ENCODE peak calls at places on chromosome 15, in eight cellular contexts. One of them, this sample, is unnamed.

GRCh38 chr15:66964791-66965190 is 100.6 kb upstream of the SMAD3 start:
- DNase-seq in Calu3: no peak
- DNase-seq in endothelial cell: no peak
- DNase-seq in right lobe of liver: no peak
- DNase-seq in astrocyte: no peak
- DNase-seq in OCI-LY7: no peak
- DNase-seq in RWPE1: no peak
- DNase-seq in ovary: no peak
- DNase-seq in this sample: no peak

GRCh38 chr15:89492111-89492641 is 4.2 kb downstream of the RHCG start:
- DNase-seq in Calu3: peak
- DNase-seq in endothelial cell: peak
- DNase-seq in right lobe of liver: peak
- DNase-seq in astrocyte: no peak
- DNase-seq in OCI-LY7: peak
- DNase-seq in RWPE1: peak
- DNase-seq in ovary: no peak
- DNase-seq in this sample: no peak

GRCh38 chr15:48493084-48493762 is 152.3 kb downstream of the FBN1 start:
- DNase-seq in Calu3: no peak
- DNase-seq in endothelial cell: no peak
- DNase-seq in right lobe of liver: no peak
- DNase-seq in astrocyte: peak
- DNase-seq in OCI-LY7: no peak
- DNase-seq in RWPE1: peak
- DNase-seq in ovary: no peak
- DNase-seq in this sample: peak

GRCh38 chr15:63449711-63450110 is 54.7 kb upstream of the USP3 start:
- DNase-seq in Calu3: no peak
- DNase-seq in endothelial cell: no peak
- DNase-seq in right lobe of liver: peak
- DNase-seq in astrocyte: no peak
- DNase-seq in OCI-LY7: no peak
- DNase-seq in RWPE1: peak
- DNase-seq in ovary: no peak
- DNase-seq in this sample: no peak

GRCh38 chr15:63188247-63188936 is 1.0 kb upstream of the RAB8B start:
- DNase-seq in Calu3: no peak
- DNase-seq in endothelial cell: no peak
- DNase-seq in right lobe of liver: no peak
- DNase-seq in astrocyte: no peak
- DNase-seq in OCI-LY7: no peak
- DNase-seq in RWPE1: no peak
- DNase-seq in ovary: no peak
- DNase-seq in this sample: no peak

GRCh38 chr15:100781061-100781960 is 98.3 kb upstream of the ALDH1A3 start:
- DNase-seq in Calu3: no peak
- DNase-seq in endothelial cell: no peak
- DNase-seq in right lobe of liver: no peak
- DNase-seq in astrocyte: no peak
- DNase-seq in OCI-LY7: no peak
- DNase-seq in RWPE1: no peak
- DNase-seq in ovary: peak
- DNase-seq in this sample: no peak

GRCh38 chr15:73908030-73908821 is 18.0 kb upstream of the LOXL1 start:
- DNase-seq in Calu3: peak
- DNase-seq in endothelial cell: peak
- DNase-seq in right lobe of liver: peak
- DNase-seq in astrocyte: peak
- DNase-seq in OCI-LY7: peak
- DNase-seq in RWPE1: peak
- DNase-seq in ovary: peak
- DNase-seq in this sample: peak

GRCh38 chr15:65833501-65834220 is 35.6 kb upstream of the RAB11A start:
- DNase-seq in Calu3: no peak
- DNase-seq in endothelial cell: no peak
- DNase-seq in right lobe of liver: peak
- DNase-seq in astrocyte: no peak
- DNase-seq in OCI-LY7: no peak
- DNase-seq in RWPE1: no peak
- DNase-seq in ovary: no peak
- DNase-seq in this sample: no peak

GRCh38 chr15:68646156-68646555 is 67.4 kb downstream of the CORO2B start:
- DNase-seq in Calu3: no peak
- DNase-seq in endothelial cell: no peak
- DNase-seq in right lobe of liver: no peak
- DNase-seq in astrocyte: no peak
- DNase-seq in OCI-LY7: no peak
- DNase-seq in RWPE1: no peak
- DNase-seq in ovary: peak
- DNase-seq in this sample: no peak

GRCh38 chr15:69661446-69661845 is 208.8 kb downstream of the RPLP1 start:
- DNase-seq in Calu3: no peak
- DNase-seq in endothelial cell: no peak
- DNase-seq in right lobe of liver: no peak
- DNase-seq in astrocyte: no peak
- DNase-seq in OCI-LY7: no peak
- DNase-seq in RWPE1: no peak
- DNase-seq in ovary: no peak
- DNase-seq in this sample: no peak

GRCh38 chr15:67042490-67043181 is 22.8 kb upstream of the SMAD3 start:
- DNase-seq in Calu3: no peak
- DNase-seq in endothelial cell: no peak
- DNase-seq in right lobe of liver: no peak
- DNase-seq in astrocyte: peak
- DNase-seq in OCI-LY7: no peak
- DNase-seq in RWPE1: no peak
- DNase-seq in ovary: no peak
- DNase-seq in this sample: peak

GRCh38 chr15:47505712-47506542 is 211.4 kb upstream of the SEMA6D start:
- DNase-seq in Calu3: no peak
- DNase-seq in endothelial cell: no peak
- DNase-seq in right lobe of liver: no peak
- DNase-seq in astrocyte: no peak
- DNase-seq in OCI-LY7: no peak
- DNase-seq in RWPE1: no peak
- DNase-seq in ovary: no peak
- DNase-seq in this sample: peak

GRCh38 chr15:76996526-76997401 is 1.8 kb downstream of the PSTPIP1 start:
- DNase-seq in Calu3: peak
- DNase-seq in endothelial cell: no peak
- DNase-seq in right lobe of liver: peak
- DNase-seq in astrocyte: peak
- DNase-seq in OCI-LY7: no peak
- DNase-seq in RWPE1: peak
- DNase-seq in ovary: peak
- DNase-seq in this sample: no peak

GRCh38 chr15:31326729-31327673 is at the start of gene KLF13:
- DNase-seq in Calu3: no peak
- DNase-seq in endothelial cell: no peak
- DNase-seq in right lobe of liver: peak
- DNase-seq in astrocyte: no peak
- DNase-seq in OCI-LY7: no peak
- DNase-seq in RWPE1: peak
- DNase-seq in ovary: peak
- DNase-seq in this sample: peak

GRCh38 chr15:92170897-92171296 is 222.8 kb upstream of the ST8SIA2 start:
- DNase-seq in Calu3: no peak
- DNase-seq in endothelial cell: no peak
- DNase-seq in right lobe of liver: no peak
- DNase-seq in astrocyte: no peak
- DNase-seq in OCI-LY7: no peak
- DNase-seq in RWPE1: no peak
- DNase-seq in ovary: no peak
- DNase-seq in this sample: no peak

DNA sequence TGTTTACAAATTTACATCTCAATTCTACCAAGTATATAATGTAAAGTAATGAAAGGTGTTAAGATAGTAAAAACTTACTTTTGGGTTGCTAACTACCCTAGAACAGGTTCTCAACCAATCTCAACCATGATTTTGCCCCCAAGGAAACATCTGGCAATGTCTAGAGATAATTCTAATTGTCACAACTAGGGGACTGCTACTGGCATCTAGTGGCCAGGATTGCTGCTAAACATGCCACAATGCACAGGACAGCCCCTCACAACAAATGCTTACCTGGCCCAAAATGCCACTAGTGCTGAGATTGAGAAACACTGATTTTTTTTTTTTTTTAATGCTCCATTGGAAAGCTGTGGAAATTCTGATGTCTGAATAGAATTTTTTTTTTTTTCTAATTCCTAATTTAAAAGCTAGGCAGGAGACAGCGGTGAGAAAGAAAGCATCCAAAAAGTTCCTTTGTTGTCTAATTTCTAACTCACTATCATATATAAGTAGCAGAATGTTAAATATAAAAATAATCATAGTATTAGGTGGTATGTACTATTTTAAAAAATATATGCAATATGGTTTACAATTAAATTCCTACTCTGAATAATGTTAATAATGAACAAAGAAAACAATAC is 81.5 kb downstream of the TJP1 start:
- DNase-seq in Calu3: no peak
- DNase-seq in endothelial cell: no peak
- DNase-seq in right lobe of liver: no peak
- DNase-seq in astrocyte: no peak
- DNase-seq in OCI-LY7: peak
- DNase-seq in RWPE1: no peak
- DNase-seq in ovary: no peak
- DNase-seq in this sample: no peak
- TF ChIP-seq CTCF in Calu3: no peak
- TF ChIP-seq CTCF in endothelial cell: no peak
- TF ChIP-seq CTCF in right lobe of liver: peak
- TF ChIP-seq CTCF in astrocyte: no peak
- TF ChIP-seq CTCF in OCI-LY7: peak
- TF ChIP-seq CTCF in RWPE1: peak
- TF ChIP-seq CTCF in ovary: no peak
- TF ChIP-seq CTCF in this sample: peak

DNA sequence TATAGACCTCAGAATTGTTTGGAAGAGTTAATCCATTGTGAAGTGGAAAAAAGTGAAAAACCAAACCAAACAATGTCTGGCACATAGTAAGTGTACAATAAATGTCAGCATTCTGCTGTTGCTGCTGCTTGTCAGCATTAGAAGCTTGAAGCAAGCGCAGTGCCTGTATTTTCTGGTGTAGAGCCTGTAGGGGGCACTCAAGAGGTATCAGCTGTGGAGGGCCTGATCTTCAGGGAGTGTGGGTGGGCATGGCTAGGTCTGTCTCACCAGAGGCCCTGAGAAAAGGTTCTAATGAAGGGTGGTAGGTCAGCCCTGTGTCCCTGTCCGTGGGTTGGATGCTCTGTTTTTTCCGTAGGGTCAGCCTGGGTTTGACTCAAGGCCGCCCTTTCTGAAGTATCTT is 3.6 kb downstream of the ADAMTSL3 start:
- DNase-seq in Calu3: no peak
- DNase-seq in endothelial cell: no peak
- DNase-seq in right lobe of liver: no peak
- DNase-seq in astrocyte: no peak
- DNase-seq in OCI-LY7: no peak
- DNase-seq in RWPE1: no peak
- DNase-seq in ovary: no peak
- DNase-seq in this sample: no peak
- TF ChIP-seq CTCF in Calu3: peak
- TF ChIP-seq CTCF in endothelial cell: peak
- TF ChIP-seq CTCF in right lobe of liver: peak
- TF ChIP-seq CTCF in astrocyte: no peak
- TF ChIP-seq CTCF in OCI-LY7: peak
- TF ChIP-seq CTCF in RWPE1: no peak
- TF ChIP-seq CTCF in ovary: no peak
- TF ChIP-seq CTCF in this sample: no peak

DNA sequence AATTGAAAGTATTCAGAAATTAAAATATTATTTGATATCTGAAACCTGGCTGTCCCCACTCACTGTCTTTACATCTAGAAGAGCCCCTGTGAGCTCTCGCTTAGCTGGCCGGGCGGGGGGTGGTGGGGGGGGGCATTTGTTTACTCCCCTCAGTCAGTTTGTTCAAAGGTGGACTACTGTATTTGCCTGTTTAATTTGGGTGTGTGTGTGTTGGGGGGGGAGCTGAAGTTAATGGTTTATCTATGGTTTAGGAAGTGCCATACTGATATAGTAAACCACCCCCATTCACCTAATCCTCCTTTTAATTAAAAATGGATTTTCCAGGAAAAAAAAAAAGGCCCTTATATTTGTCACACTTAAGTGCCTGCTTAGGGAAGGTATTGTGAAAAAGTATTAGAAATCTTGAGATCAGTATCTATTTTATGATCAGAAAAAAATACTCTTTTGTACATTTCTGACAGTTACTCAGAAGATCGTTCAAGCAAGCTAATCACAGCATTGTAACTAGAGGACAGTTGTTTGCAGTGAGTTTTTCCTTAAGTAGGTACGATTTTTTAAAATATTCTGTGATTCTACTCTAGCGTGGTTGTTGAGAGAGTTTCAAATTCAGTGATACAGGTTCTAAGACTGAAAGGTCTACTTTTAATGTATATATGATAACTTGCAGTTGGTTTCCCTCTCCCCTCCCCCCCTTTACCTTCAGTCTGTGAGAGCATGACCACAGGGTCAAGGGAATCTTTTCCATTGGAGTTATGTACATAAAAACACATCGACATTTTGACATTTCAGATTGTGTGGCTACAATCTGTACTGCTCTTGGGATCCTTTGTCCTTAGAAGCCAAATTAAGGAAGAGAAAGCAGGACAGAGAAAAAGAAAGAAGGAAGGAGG is 8.5 kb downstream of the NR2F2 start:
- DNase-seq in Calu3: no peak
- DNase-seq in endothelial cell: no peak
- DNase-seq in right lobe of liver: no peak
- DNase-seq in astrocyte: no peak
- DNase-seq in OCI-LY7: no peak
- DNase-seq in RWPE1: no peak
- DNase-seq in ovary: no peak
- DNase-seq in this sample: no peak
- TF ChIP-seq CTCF in Calu3: no peak
- TF ChIP-seq CTCF in endothelial cell: no peak
- TF ChIP-seq CTCF in right lobe of liver: no peak
- TF ChIP-seq CTCF in astrocyte: no peak
- TF ChIP-seq CTCF in OCI-LY7: no peak
- TF ChIP-seq CTCF in RWPE1: no peak
- TF ChIP-seq CTCF in ovary: no peak
- TF ChIP-seq CTCF in this sample: no peak

DNA sequence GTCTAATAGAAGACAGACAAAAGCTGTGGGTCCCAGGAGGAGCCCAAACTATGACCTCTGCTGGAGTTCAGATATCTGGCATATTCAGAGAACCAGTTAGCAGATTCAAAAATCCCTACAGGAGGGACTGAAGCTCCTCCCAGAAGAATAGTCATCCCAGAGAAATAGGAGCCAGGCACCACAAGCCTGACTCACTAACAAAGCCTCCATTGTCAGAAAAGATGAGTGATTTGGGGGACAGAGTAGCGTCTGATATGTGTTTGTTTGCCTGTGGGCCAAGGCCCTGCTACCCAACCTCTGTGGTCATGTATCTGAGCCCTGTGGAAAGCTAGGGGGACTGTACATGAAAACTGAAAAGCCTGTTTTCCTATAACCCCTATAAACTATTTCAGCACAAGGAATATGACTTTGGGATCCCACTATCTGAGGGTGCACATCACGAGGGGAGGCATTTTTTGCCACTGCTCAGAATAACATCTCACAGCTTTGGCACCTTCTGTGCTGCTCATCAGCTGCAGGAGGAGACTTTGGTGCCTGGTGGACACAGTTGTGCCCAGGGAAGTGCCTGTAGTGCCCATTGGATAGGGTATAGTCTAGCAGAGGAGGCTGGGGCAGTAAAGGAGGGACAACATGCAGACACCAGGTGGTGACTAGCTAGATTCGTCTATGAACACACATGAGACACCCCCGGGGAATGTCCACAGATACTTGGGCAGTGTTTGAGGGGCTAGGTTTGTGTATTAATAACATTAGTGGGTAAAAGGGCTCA is 9.7 kb upstream of the LARP6 start:
- DNase-seq in Calu3: peak
- DNase-seq in endothelial cell: no peak
- DNase-seq in right lobe of liver: no peak
- DNase-seq in astrocyte: peak
- DNase-seq in OCI-LY7: no peak
- DNase-seq in RWPE1: peak
- DNase-seq in ovary: no peak
- DNase-seq in this sample: peak
- TF ChIP-seq CTCF in Calu3: no peak
- TF ChIP-seq CTCF in endothelial cell: no peak
- TF ChIP-seq CTCF in right lobe of liver: no peak
- TF ChIP-seq CTCF in astrocyte: no peak
- TF ChIP-seq CTCF in OCI-LY7: no peak
- TF ChIP-seq CTCF in RWPE1: no peak
- TF ChIP-seq CTCF in ovary: no peak
- TF ChIP-seq CTCF in this sample: no peak